ENCODE peak calls at places on chromosomes 13 and 19, in eight cellular contexts. H, Y, M, I, T, A, R and P are unnamed samples.

GRCh38 chr13:114143806-114144605 is 11.6 kb upstream of the RASA3 start:
- DNase-seq in Y (no peak), H (peak; percentile 45), I (no peak), R (peak; percentile 57), M (peak; percentile 43), A (no peak), T (no peak), P (no peak)

GRCh38 chr13:47983070-47983469 is 18.0 kb downstream of the SUCLA2 start:
- DNase-seq in Y (no peak), T (no peak), M (no peak), I (no peak), R (no peak), A (no peak), H (no peak), P (no peak)

GRCh38 chr13:31115616-31116015 is 46.1 kb downstream of the HSPH1 start:
- DNase-seq in I (no peak), M (no peak), H (no peak), Y (no peak), R (no peak), A (no peak), T (no peak), P (no peak)

GRCh38 chr13:41588899-41589298 is 131.5 kb downstream of the RGCC start:
- DNase-seq in A (peak; percentile 85), Y (no peak), M (no peak), T (peak; percentile 85), R (no peak), H (no peak), I (peak; percentile 78), P (peak; percentile 85)

GRCh38 chr19:8517551-8518442 is 3.8 kb upstream of the ZNF414 start:
- DNase-seq in M (peak; percentile 77), R (no peak), A (no peak), H (no peak), Y (no peak), I (peak; percentile 83), T (peak; percentile 39), P (peak; percentile 81)

GRCh38 chr19:1063030-1063908 is 3.7 kb upstream of the ARHGAP45 start:
- DNase-seq in M (peak; percentile 65), T (no peak), I (no peak), Y (no peak), R (no peak), A (no peak), H (peak; percentile 75), P (no peak)

GRCh38 chr13:73215807-73216206 is 157.0 kb downstream of the KLF5 start:
- DNase-seq in I (peak; percentile 86), T (peak; percentile 49), A (no peak), M (no peak), H (no peak), R (no peak), Y (no peak), P (peak; percentile 17)

GRCh38 chr19:49690656-49691242 is at the start of gene CPT1C:
- DNase-seq in T (peak; percentile 96), Y (peak; percentile 82), A (no peak), I (peak; percentile 92), M (peak; percentile 54), R (peak; percentile 79), H (no peak), P (peak; percentile 71)

GRCh38 chr19:9883231-9883758 is 48.2 kb downstream of the PIN1 start:
- DNase-seq in T (no peak), R (no peak), I (no peak), Y (no peak), H (no peak), A (no peak), M (no peak), P (no peak)

GRCh38 chr13:23751195-23751594 is 138.0 kb downstream of the MIPEP start:
- DNase-seq in T (no peak), R (no peak), H (no peak), A (no peak), I (peak; percentile 23), M (no peak), Y (no peak), P (no peak)

GRCh38 chr13:90233933-90234672 is 1113.4 kb upstream of the MIR17HG start:
- DNase-seq in H (no peak), I (no peak), T (no peak), R (no peak), Y (no peak), M (no peak), A (no peak), P (no peak)

GRCh38 chr13:27171244-27171829 is at the start of gene USP12:
- DNase-seq in M (peak; percentile 20), Y (peak; percentile 43), I (peak; percentile 78), R (no peak), T (peak; percentile 20), A (no peak), H (peak; percentile 46), P (no peak)

GRCh38 chr19:42295831-42296525 is 6.0 kb upstream of the PRR19 start:
- DNase-seq in R (peak; percentile 93), Y (peak; percentile 89), A (no peak), H (peak; percentile 77), T (peak; percentile 75), M (peak; percentile 91), I (peak; percentile 82), P (peak; percentile 66)

GRCh38 chr13:109787135-109787954 is 962 bp upstream of the IRS2 start:
- DNase-seq in T (no peak), I (peak; percentile 70), Y (peak; percentile 45), M (peak; percentile 28), R (peak; percentile 40), H (no peak), A (no peak), P (peak; percentile 46)

GRCh38 chr13:42525035-42525504 is 48.9 kb upstream of the TNFSF11 start:
- DNase-seq in M (no peak), Y (no peak), H (no peak), I (peak; percentile 8), A (peak; percentile 37), T (no peak), R (peak; percentile 22), P (peak; percentile 79)

GRCh38 chr19:50893047-50893737 is 18.0 kb downstream of the KLK4 start:
- DNase-seq in H (no peak), I (no peak), T (no peak), A (no peak), R (no peak), Y (no peak), M (no peak), P (no peak)

GRCh38 chr13:73754727-73755292 is 379.4 kb downstream of the KLF12 start:
- DNase-seq in M (peak; percentile 55), H (peak; percentile 71), R (peak; percentile 54), I (peak; percentile 88), A (peak; percentile 52), Y (no peak), T (peak; percentile 65), P (peak; percentile 84)

GRCh38 chr19:14082675-14082960 is 3.0 kb downstream of the C19orf67 start:
- DNase-seq in M (no peak), T (no peak), H (no peak), R (no peak), A (no peak), Y (no peak), I (no peak), P (no peak)

GRCh38 chr19:14413765-14414171 is 5.4 kb downstream of the DDX39A start:
- DNase-seq in A (no peak), R (no peak), T (no peak), H (no peak), I (peak; percentile 26), Y (no peak), M (no peak), P (peak; percentile 47)

GRCh38 chr19:53945441-53945840 is 17.3 kb upstream of the CACNG8 start:
- DNase-seq in H (peak; percentile 43), A (no peak), M (no peak), T (no peak), Y (no peak), I (peak; percentile 10), R (peak; percentile 31), P (peak; percentile 66)

GRCh38 chr19:29952646-29953045 is 10.6 kb downstream of the URI1 start:
- DNase-seq in T (no peak), I (no peak), H (no peak), A (no peak), Y (no peak), R (no peak), M (no peak), P (no peak)